ENCODE peak calls at places on chromosomes 12 and 14, in six cellular contexts. U is spleen, W is sigmoid colon, R is breast epithelium, F is HepG2, T is stomach. I is an unnamed sample. For H3K4me1, the result is how much of the 10 kb centered on the place peaks cover.

GRCh38 chr14:86357866-86358265 is 827.9 kb downstream of the FLRT2 start:
- DNase-seq in R (no peak), U (no peak), T (no peak), W (no peak), F (no peak), I (no peak)

GRCh38 chr12:18798445-18799139 is 60.7 kb downstream of the CAPZA3 start:
- DNase-seq in U (no peak), R (no peak), W (no peak), F (peak), T (no peak), I (no peak)

GRCh38 chr12:5522358-5523335 is 90.7 kb downstream of the NTF3 start:
- DNase-seq in R (no peak), F (no peak), T (no peak), W (no peak), U (no peak), I (no peak)

GRCh38 chr12:84842406-84843013 is 70.1 kb downstream of the SLC6A15 start:
- DNase-seq in F (peak), W (no peak), U (no peak), T (no peak), R (no peak), I (no peak)

GRCh38 chr12:98262886-98263285 is 252.5 kb upstream of the TMPO start:
- DNase-seq in U (no peak), R (no peak), W (no peak), F (no peak), T (no peak), I (no peak)

GRCh38 chr12:51071663-51072062 is 11.7 kb downstream of the CSRNP2 start:
- DNase-seq in T (no peak), F (peak), U (no peak), W (no peak), R (no peak), I (no peak)

GRCh38 chr12:80472912-80473500 is 29.0 kb downstream of the PTPRQ start:
- DNase-seq in R (no peak), U (no peak), T (no peak), W (no peak), F (peak), I (no peak)

GRCh38 chr14:74595006-74595735 is 16.9 kb downstream of the LTBP2 start:
- DNase-seq in W (peak), T (no peak), R (no peak), U (no peak), F (no peak), I (peak)

GRCh38 chr12:62250671-62251608 is 9.3 kb upstream of the USP15 start:
- DNase-seq in W (no peak), U (no peak), F (no peak), T (no peak), R (no peak), I (no peak)

GRCh38 chr14:100297320-100298300 is 8.6 kb downstream of the SLC25A29 start:
- DNase-seq in F (no peak), R (peak), W (peak), U (peak), T (peak), I (peak)

GRCh38 chr14:91399868-91400640 is 17.6 kb downstream of the CCDC88C start:
- DNase-seq in W (no peak), F (no peak), R (no peak), U (peak), T (peak), I (peak)

GRCh38 chr14:101833045-101833444 is 71.5 kb downstream of the PPP2R5C start:
- DNase-seq in R (no peak), T (no peak), W (no peak), U (no peak), F (no peak), I (no peak)
- TF ChIP-seq POLR2AphosphoS5 in R (no peak), T (no peak), W (no peak), U (no peak), F (no peak), I (no peak)

DNA sequence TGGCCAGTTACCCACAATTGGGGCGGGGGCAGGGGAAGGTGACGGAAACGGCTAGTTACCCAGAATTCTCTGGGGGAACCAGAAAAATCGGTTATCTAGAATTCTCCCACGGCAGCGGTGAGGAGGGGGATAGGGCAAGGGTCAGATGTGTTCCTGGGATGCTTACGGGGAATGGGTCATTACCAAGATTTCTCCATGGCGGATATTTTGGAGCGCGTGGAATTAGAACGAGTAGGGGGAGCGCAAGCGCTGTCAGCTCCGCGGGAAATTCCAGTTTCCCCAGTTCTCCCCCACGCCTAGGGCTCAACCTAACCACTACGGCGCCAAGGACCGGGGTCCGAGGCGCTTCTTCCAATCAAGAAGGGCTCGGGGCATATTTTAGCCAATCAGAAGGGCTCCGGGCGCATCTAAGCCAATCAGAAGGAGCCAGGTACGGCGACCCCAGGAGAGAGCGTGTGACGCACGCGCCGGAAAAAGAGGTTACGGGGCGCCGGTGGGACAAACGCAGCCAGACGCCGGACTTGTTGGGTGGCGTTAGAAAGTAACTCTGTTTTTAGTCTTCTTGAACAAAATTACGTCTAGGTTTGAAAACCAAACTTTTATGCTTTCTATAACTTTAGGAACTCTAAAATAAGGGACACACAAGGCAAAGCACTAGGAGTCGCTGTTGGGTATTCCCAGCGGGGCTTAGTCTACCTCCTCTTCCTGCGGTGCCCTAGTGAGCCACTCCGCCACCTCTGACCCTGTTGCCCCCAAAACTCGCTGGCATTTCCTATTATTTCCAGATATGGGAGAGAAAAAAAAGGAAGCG is at the start of gene PAN2:
- DNase-seq in R (peak), U (peak), T (peak), W (peak), F (peak), I (peak)
- TF ChIP-seq POLR2A in R (peak), U (peak), T (no peak), W (peak), F (peak), I (peak)

DNA sequence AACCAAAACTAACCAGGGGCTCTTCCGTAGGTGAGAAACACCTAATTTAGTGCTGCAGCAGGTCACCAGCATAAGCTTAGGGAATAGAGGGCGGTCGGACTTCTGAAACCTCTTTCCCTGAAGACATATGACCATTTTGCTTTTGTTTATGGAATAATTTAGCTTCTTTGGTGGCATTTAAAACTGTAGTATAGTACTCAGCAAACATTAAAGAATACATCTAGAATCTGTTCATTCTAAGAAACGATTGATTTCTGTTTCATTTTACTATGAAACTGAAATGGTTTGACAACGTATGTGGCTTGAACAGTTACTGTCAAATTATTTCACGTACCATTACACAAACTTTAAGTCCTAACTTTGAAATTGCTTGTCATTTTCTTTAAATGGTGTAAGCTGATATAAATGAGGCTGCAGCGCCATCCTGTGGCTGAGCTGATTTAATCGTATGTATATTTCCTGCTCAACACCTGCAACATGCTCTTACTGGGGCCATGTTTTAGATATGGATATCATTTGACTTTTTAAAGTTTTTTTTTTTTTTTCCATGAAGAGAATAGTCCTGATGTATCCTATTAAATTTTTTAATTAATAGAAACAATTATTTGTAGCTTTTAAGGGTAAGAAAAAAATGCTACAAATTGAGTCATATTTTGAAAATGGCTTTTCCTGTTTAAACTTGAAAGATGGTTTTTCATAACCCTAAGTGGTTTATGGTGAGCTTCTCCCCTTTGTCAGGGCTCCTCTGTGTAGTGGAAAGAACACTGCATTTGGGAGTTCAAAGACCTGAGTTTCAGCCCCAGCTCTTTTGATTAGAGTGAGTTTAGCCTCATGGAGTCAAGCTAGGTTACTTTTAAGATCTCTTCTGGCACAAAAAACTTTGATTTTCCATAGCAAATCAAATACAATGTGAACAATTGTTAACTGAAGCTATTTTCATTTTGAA is 27.4 kb downstream of the CFAP54 start:
- DNase-seq in R (peak), W (peak), T (peak), U (peak), F (peak), I (peak)
- H3K4me1 ChIP-seq in R (under half), W (under half), T (under half), U (under half), F (under half), I (under half)

DNA sequence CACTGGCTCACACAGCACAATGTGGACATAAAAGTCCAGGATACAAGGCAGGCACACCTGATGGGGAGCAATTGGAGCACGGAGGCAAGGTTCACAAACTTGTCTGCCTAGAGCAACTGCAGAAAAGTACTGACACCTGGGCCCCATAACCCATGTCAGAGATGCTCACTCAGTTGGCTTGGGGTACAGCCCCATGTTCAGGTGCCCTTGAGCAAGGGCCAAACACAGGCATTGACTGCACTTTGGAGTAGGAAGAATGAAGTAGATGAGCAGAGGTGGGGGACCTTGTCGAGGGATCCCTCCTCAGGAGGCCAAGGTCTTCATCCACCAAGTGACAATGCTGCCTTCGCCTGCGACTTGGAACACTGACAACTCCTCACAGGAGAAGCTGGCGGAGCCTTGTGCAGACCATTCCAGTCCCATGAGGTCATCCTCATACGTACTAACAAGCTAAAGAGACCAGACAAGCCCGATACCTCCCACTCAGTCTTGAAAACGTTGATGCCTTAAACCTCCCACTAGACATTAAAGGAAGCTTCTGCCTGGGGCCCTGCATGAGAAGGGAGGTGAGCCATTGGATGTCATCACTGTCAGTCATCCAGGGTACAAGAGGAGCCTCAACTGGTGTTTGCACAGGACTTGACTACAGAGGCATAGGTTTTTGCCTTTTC is 42.5 kb upstream of the C14orf180 start:
- DNase-seq in F (no peak), U (peak), W (peak), T (no peak), R (peak), I (no peak)
- TF ChIP-seq POLR2AphosphoS5 in F (no peak), U (no peak), W (no peak), T (no peak), R (no peak), I (no peak)

I was measured in transverse colon.